ENCODE peak calls at places on chromosomes 1 and 21, in four cellular contexts. H, F, D and S are unnamed samples.

GRCh38 chr1:226687476-226687875 is 51.6 kb downstream of the ITPKB start:
- DNase-seq in F (no peak), D (no peak), H (no peak), S (no peak)

GRCh38 chr1:9376886-9377333 is 84.2 kb downstream of the SPSB1 start:
- DNase-seq in H (peak), F (no peak), D (no peak), S (no peak)

GRCh38 chr21:34614693-34615486 is at the start of gene RCAN1:
- DNase-seq in H (peak), D (peak), F (peak), S (peak)

GRCh38 chr1:32724678-32725594 is 22.4 kb upstream of the SYNC start:
- DNase-seq in H (peak), D (no peak), F (peak), S (peak)

GRCh38 chr1:21342961-21343838 is 52.9 kb upstream of the ECE1 start:
- DNase-seq in F (no peak), H (no peak), D (peak), S (no peak)

GRCh38 chr1:98908980-98909379 is 95.7 kb downstream of the PLPPR5 start:
- DNase-seq in D (no peak), H (no peak), F (no peak), S (no peak)

GRCh38 chr1:9561429-9561828 is 22.2 kb downstream of the SLC25A33 start:
- DNase-seq in H (no peak), F (no peak), D (no peak), S (no peak)

GRCh38 chr1:180918519-180918918 is 5.8 kb downstream of the KIAA1614 start:
- DNase-seq in F (no peak), D (no peak), H (no peak), S (no peak)

GRCh38 chr1:26274801-26275425 is 5.0 kb upstream of the SH3BGRL3 start:
- DNase-seq in D (no peak), F (no peak), H (no peak), S (peak)

GRCh38 chr1:164726235-164726634 is 167.3 kb downstream of the PBX1 start:
- DNase-seq in D (no peak), H (no peak), F (no peak), S (no peak)

GRCh38 chr1:89723863-89724262 is 90.9 kb downstream of the LRRC8C start:
- DNase-seq in D (no peak), F (no peak), H (peak), S (no peak)

GRCh38 chr21:41827951-41828883 is 50.9 kb downstream of the PRDM15 start:
- DNase-seq in D (no peak), F (no peak), H (no peak), S (peak)

GRCh38 chr1:181930187-181930586 is 131.3 kb downstream of the ZNF648 start:
- DNase-seq in H (no peak), D (no peak), F (no peak), S (no peak)

GRCh38 chr1:239816090-239816812 is 275.4 kb upstream of the FMN2 start:
- DNase-seq in D (peak), H (no peak), F (peak), S (peak)

GRCh38 chr1:245822997-245823396 is 668.2 kb downstream of the KIF26B start:
- DNase-seq in F (no peak), D (no peak), H (no peak), S (no peak)

GRCh38 chr1:91075233-91076135 is 53.6 kb upstream of the ZNF644 start:
- DNase-seq in F (no peak), H (no peak), D (no peak), S (no peak)

GRCh38 chr1:98210064-98210463 is 289.2 kb upstream of the DPYD start:
- DNase-seq in H (no peak), D (no peak), F (peak), S (no peak)

GRCh38 chr21:39674794-39675193 is 62.1 kb downstream of the B3GALT5 start:
- DNase-seq in F (no peak), D (no peak), H (no peak), S (no peak)

GRCh38 chr1:156608981-156609380 is 7.7 kb upstream of the GPATCH4 start:
- DNase-seq in H (no peak), D (no peak), F (peak), S (peak)

GRCh38 chr1:48026275-48026674 is 29.1 kb upstream of the TRABD2B start:
- DNase-seq in H (no peak), F (no peak), D (no peak), S (no peak)

GRCh38 chr1:109218516-109218915 is 4.8 kb downstream of the SARS1 start:
- DNase-seq in F (no peak), D (no peak), H (no peak), S (peak)

GRCh38 chr1:172354291-172354940 is 66.1 kb upstream of the C1orf105 start:
- DNase-seq in F (no peak), H (no peak), D (no peak), S (no peak)

GRCh38 chr21:42447182-42447581 is 43.5 kb downstream of the UBASH3A start:
- DNase-seq in H (no peak), D (no peak), F (no peak), S (no peak)

GRCh38 chr1:202561240-202561639 is 149.0 kb downstream of the SYT2 start:
- DNase-seq in D (no peak), F (no peak), H (no peak), S (no peak)

GRCh38 chr1:202563818-202564217 is 146.4 kb downstream of the SYT2 start:
- DNase-seq in F (no peak), H (no peak), D (no peak), S (no peak)

GRCh38 chr1:202562443-202563060 is 147.7 kb downstream of the SYT2 start:
- DNase-seq in F (no peak), H (no peak), D (no peak), S (no peak)

GRCh38 chr1:202564958-202565497 is 145.2 kb downstream of the SYT2 start:
- DNase-seq in H (no peak), D (no peak), F (no peak), S (no peak)

DNA sequence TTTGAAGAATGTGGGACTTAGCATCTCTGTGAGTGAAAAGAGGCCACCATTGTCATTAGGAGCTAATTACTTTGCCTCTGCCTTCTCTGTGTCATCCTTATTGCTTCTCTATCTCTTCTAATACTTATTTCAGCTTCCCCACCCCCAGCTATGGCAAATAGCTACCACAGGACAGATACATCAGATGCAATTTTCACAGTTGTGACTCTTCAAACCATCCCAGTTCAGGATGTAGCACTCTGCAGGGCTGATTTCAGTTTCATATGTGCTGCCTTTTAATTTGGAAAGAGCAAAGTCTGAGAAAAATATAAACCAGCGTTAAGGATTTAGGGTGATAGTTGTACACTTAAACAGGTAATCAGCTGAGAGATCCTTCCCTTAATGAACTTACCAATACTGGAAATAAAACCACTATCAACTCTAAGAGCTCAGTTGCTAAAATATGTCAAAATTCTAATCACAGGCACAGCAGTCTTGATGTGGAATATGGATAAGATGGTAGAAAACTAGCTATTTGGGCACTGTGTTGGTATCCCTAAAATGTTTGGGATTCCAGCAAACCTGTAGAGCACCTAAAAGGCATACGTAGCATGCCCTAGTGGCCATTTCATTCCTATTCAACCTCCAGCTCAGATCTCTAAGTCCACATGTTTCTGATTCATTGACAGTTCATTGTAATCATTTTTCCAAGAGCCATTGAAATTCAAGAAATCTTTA is 148.4 kb downstream of the SYT2 start:
- DNase-seq in H (no peak), D (no peak), F (peak), S (no peak)
- TF ChIP-seq CTCF in H (peak), D (no peak), F (peak), S (no peak)

GRCh38 chr1:214545293-214545692 is 6.1 kb downstream of the PTPN14 start:
- DNase-seq in D (no peak), F (no peak), H (no peak), S (no peak)

GRCh38 chr1:214546886-214547641 is 4.3 kb downstream of the PTPN14 start:
- DNase-seq in F (no peak), D (no peak), H (no peak), S (no peak)

GRCh38 chr1:214542275-214543199 is 8.9 kb downstream of the PTPN14 start:
- DNase-seq in H (no peak), F (no peak), D (no peak), S (no peak)

GRCh38 chr1:214546076-214546475 is 5.3 kb downstream of the PTPN14 start:
- DNase-seq in D (no peak), F (no peak), H (no peak), S (no peak)

GRCh38 chr1:214544791-214545190 is 6.6 kb downstream of the PTPN14 start:
- DNase-seq in F (no peak), H (no peak), D (no peak), S (no peak)
- H3K4me3 ChIP-seq in F (no peak), H (no peak), D (no peak), S (no peak)

GRCh38 chr1:111444031-111444430 is 5.0 kb downstream of the WDR77 start:
- DNase-seq in H (no peak), F (no peak), D (no peak), S (no peak)

GRCh38 chr1:111436726-111437125 is 9.2 kb upstream of the OVGP1 start:
- DNase-seq in D (no peak), H (no peak), F (no peak), S (no peak)

GRCh38 chr1:111442457-111442856 is 6.6 kb downstream of the WDR77 start:
- DNase-seq in H (no peak), F (no peak), D (no peak), S (no peak)

GRCh38 chr1:111441573-111442192 is 7.4 kb downstream of the WDR77 start:
- DNase-seq in H (no peak), D (no peak), F (peak), S (peak)

DNA sequence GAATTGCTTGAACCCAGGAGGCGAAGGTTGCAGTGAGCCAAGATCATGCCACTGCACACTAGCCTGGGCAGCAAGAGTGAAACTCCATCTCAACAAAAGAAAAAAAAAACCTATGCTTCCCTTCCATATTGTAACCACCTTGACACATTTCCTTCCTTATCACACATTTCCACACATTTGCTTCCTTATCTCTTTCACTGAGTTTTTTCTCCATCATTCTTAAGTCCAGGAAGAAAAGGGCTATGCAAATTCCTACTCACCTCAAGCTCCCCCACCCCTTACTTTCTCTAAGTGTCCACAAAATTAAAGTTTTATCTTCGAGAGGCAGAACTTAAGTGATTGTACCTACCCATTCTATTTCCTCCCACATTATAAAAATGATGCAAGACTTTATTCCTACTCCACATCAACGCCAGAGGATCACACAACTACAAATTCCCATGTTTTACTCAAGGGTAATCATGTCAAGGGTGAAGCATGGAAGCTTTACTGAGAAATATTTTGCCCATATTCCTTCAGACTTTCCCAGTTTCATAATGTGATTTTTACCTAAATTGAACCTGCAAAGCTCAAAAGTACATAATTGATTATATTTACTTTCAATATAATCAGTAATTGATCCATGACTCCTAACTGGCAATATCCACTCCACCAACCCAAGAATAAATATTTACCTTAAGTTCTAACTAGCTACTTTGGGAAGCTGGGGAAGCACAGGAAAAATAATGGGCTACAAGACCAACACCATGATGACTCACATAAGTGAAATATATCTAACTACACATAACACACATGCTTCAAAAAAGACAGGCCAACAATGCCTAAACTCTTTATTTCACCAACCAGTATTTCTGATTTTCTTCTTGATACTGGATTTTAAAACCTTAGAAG is 9.3 kb downstream of the WDR77 start:
- DNase-seq in F (no peak), H (no peak), D (no peak), S (no peak)
- TF ChIP-seq CTCF in F (no peak), H (no peak), D (no peak), S (no peak)

GRCh38 chr1:203289281-203289981 is 15.9 kb upstream of the BTG2 start:
- DNase-seq in H (no peak), D (no peak), F (no peak), S (peak)

GRCh38 chr1:203287109-203287893 is 18.0 kb upstream of the BTG2 start:
- DNase-seq in D (peak), H (peak), F (no peak), S (peak)

GRCh38 chr1:203287896-203288295 is 17.4 kb upstream of the BTG2 start:
- DNase-seq in D (no peak), F (no peak), H (no peak), S (no peak)

GRCh38 chr1:203289982-203290260 is 15.4 kb upstream of the BTG2 start:
- DNase-seq in H (no peak), D (no peak), F (no peak), S (no peak)

DNA sequence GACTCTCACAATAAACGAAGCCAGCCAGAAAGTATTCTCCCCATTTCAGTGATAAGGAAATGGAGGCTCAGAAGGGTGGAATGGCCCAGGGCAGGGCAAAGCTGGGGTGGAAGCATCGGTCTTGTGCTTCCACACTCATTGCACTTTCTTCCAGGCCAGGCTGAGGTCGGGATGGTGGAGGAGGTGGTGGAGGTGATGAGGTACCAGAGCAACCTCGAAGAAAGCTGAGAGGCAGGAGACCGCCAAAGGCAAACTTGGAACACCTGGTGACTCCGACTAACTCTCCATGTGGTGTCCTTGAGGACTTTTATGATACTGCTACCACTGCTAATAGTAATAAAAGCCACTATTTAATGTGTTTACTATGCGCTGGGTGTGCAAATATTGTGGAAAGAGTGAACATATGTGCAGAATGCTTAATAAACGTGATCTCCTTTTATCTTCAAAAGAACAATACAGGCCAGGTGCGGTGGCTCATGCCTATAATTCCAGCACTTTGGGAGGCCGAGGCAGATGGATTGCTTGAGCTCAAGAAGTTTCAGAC is 16.9 kb upstream of the BTG2 start:
- DNase-seq in F (no peak), D (no peak), H (no peak), S (peak)
- H3K4me3 ChIP-seq in F (no peak), D (no peak), H (no peak), S (no peak)

GRCh38 chr1:241311056-241311746 is 45.8 kb downstream of the RGS7 start:
- DNase-seq in D (no peak), F (peak), H (no peak), S (no peak)
- TF ChIP-seq CTCF in D (no peak), F (peak), H (no peak), S (no peak)

DNA sequence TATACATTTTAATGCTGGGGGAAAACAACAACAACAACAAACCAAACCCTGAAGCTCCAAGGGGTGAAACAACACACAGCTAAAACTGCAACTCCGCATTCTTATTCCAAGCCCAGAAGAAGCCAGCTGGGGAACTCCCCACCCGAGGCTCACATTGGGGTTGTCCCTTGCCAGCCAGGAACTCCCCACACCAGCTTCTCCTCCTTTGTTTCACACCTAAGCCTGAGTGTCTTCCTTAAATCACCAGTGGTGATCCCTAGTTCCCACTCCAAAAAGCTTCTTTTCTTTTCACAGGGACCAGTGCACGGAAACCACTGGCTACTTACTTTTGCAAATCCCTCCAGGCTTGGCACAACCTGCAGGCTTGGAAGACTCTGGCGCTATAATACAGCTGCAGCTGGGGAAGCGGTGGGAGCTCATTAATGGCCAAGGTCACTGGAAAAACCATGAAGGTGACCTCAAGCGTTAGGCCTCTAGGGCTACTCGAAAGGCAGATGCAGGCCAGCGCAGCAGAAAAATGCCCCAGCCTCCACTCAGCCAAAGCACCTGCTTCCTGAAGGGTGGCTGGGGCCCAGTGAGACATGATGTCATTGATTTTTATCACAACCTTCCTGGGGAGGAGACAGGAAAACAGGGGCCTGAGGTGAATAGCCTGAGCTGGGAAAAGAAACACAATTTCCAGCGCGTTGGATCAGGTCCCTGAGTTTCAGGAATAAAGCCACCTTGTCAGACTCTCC is 40.1 kb downstream of the TLR5 start:
- DNase-seq in F (no peak), D (peak), H (peak), S (no peak)
- H3K4me3 ChIP-seq in F (no peak), D (no peak), H (no peak), S (no peak)

GRCh38 chr1:206878456-206878855 is 13.0 kb downstream of the IL20 start:
- DNase-seq in F (peak), H (no peak), D (no peak), S (no peak)
- TF ChIP-seq CTCF in F (peak), H (no peak), D (no peak), S (no peak)

GRCh38 chr1:220884109-220884980 is 5.1 kb downstream of the HLX start:
- DNase-seq in F (peak), D (no peak), H (no peak), S (no peak)
- H3K4me3 ChIP-seq in F (peak), D (no peak), H (peak), S (no peak)

GRCh38 chr1:154481058-154481457 is 21.0 kb upstream of the TDRD10 start:
- DNase-seq in D (no peak), F (peak), H (no peak), S (no peak)
- TF ChIP-seq CTCF in D (no peak), F (peak), H (no peak), S (no peak)

DNA sequence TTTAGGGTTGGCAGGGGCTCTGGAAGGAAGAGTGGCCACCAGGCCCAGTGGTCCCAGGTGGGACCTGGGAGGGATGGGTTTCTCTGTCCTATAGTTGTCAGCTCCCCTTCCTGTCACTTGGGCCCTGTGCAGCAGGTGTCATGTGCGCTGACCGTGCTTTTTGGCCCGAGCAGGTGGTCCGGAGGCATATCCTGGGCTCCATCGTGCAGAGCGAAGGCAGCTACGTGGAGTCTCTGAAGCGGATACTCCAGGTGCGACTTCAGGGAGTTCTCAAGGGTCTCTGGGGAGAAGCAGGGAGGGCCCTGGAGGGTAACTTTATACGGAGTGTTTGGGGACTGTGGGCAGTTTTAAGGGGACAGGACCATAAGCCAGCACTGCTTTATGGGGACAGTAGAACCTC is 82.2 kb downstream of the ARHGEF10L start:
- DNase-seq in H (no peak), D (no peak), F (no peak), S (no peak)
- H3K4me3 ChIP-seq in H (no peak), D (no peak), F (no peak), S (no peak)